ENCODE peak calls at places on chromosome 9, in seven cellular contexts. T, L, I, X, V, R and Y are unnamed samples.

GRCh38 chr9:16501098-16501663 is 369.3 kb downstream of the BNC2 start:
- DNase-seq in T (no peak), L (no peak), I (no peak), X (no peak), V (no peak), R (no peak), Y (no peak)

GRCh38 chr9:124754289-124754688 is 16.8 kb downstream of the NR6A1 start:
- DNase-seq in T (no peak), L (no peak), I (no peak), X (no peak), V (peak), R (no peak), Y (no peak)

GRCh38 chr9:37911271-37911681 is 7.3 kb upstream of the SLC25A51 start:
- DNase-seq in T (no peak), L (no peak), I (no peak), X (no peak), V (no peak), R (no peak), Y (no peak)

GRCh38 chr9:445033-445432 is 230.4 kb downstream of the DOCK8 start:
- DNase-seq in T (no peak), L (no peak), I (no peak), X (no peak), V (peak), R (no peak), Y (no peak)

GRCh38 chr9:26725573-26725972 is 167.0 kb downstream of the CAAP1 start:
- DNase-seq in T (no peak), L (no peak), I (no peak), X (no peak), V (no peak), R (no peak), Y (no peak)

GRCh38 chr9:113853333-113853732 is 22.8 kb upstream of the ZNF618 start:
- DNase-seq in T (no peak), L (peak), I (no peak), X (no peak), V (peak), R (no peak), Y (no peak)

GRCh38 chr9:126221480-126221879 is 105.1 kb upstream of the MVB12B start:
- DNase-seq in T (no peak), L (no peak), I (no peak), X (no peak), V (no peak), R (no peak), Y (no peak)

GRCh38 chr9:33263131-33263935 is 1.2 kb downstream of the BAG1 start:
- DNase-seq in T (no peak), L (peak), I (no peak), X (no peak), V (peak), R (peak), Y (no peak)

GRCh38 chr9:128043467-128043868 is 23.7 kb downstream of the NAIF1 start:
- DNase-seq in T (no peak), L (no peak), I (no peak), X (no peak), V (peak), R (no peak), Y (no peak)

GRCh38 chr9:16526380-16526779 is 344.1 kb downstream of the BNC2 start:
- DNase-seq in T (no peak), L (no peak), I (no peak), X (no peak), V (no peak), R (no peak), Y (no peak)

GRCh38 chr9:106701611-106702010 is 161.4 kb upstream of the ZNF462 start:
- DNase-seq in T (no peak), L (no peak), I (no peak), X (no peak), V (no peak), R (no peak), Y (no peak)

GRCh38 chr9:89022902-89023301 is 31.6 kb downstream of the S1PR3 start:
- DNase-seq in T (no peak), L (no peak), I (no peak), X (no peak), V (no peak), R (no peak), Y (no peak)

GRCh38 chr9:90287567-90288274 is 354.9 kb downstream of the DIRAS2 start:
- DNase-seq in T (peak), L (no peak), I (no peak), X (no peak), V (peak), R (no peak), Y (no peak)